ENCODE peak calls at places on chromosome 15, in seven cellular contexts. P is fibroblast of lung, O is endothelial cell of umbilical vein, R is astrocyte, T is GM23338, W is hepatocyte, D is GM12878. I is an unnamed sample.
A peak's percentile ranks its signal among the peaks of the same experiment; 100 is the strongest.

GRCh38 chr15:83444936-83445335 is 2.2 kb upstream of the SH3GL3 start:
- DNase-seq in P (no peak), O (no peak), R (no peak), T (no peak), W (no peak), D (no peak), I (no peak)

GRCh38 chr15:57518779-57519410 is 72.8 kb upstream of the MYZAP start:
- DNase-seq in P (no peak), O (no peak), R (no peak), T (no peak), W (no peak), D (no peak), I (no peak)

GRCh38 chr15:70679919-70680231 is 83.5 kb downstream of the UACA start:
- DNase-seq in P (no peak), O (no peak), R (no peak), T (no peak), W (no peak), D (no peak), I (no peak)

GRCh38 chr15:100761253-100761935 is 118.2 kb upstream of the ALDH1A3 start:
- DNase-seq in P (no peak), O (no peak), R (no peak), T (no peak), W (no peak), D (no peak), I (no peak)

GRCh38 chr15:35522061-35522460 is 23.9 kb downstream of the DPH6 start:
- DNase-seq in P (peak; percentile 33), O (peak; percentile 85), R (no peak), T (peak; percentile 35), W (no peak), D (no peak), I (peak; percentile 4)

GRCh38 chr15:22799902-22800301 is 13.5 kb downstream of the NIPA1 start:
- DNase-seq in P (no peak), O (no peak), R (no peak), T (no peak), W (no peak), D (no peak), I (no peak)

GRCh38 chr15:101357333-101357732 is 62.3 kb upstream of the SNRPA1 start:
- DNase-seq in P (no peak), O (no peak), R (no peak), T (no peak), W (peak; percentile 71), D (no peak), I (peak; percentile 11)

GRCh38 chr15:95105229-95105628 is 873.9 kb downstream of the MCTP2 start:
- DNase-seq in P (peak; percentile 24), O (no peak), R (peak; percentile 73), T (no peak), W (no peak), D (no peak), I (peak; percentile 27)

GRCh38 chr15:58666957-58667356 is 82.5 kb downstream of the ADAM10 start:
- DNase-seq in P (peak; percentile 58), O (peak; percentile 28), R (peak; percentile 3), T (peak; percentile 48), W (no peak), D (no peak), I (peak; percentile 45)

GRCh38 chr15:99755692-99756409 is 22.6 kb upstream of the LYSMD4 start:
- DNase-seq in P (peak; percentile 78), O (peak; percentile 73), R (peak; percentile 39), T (peak; percentile 83), W (peak; percentile 83), D (peak; percentile 43), I (peak; percentile 84)

GRCh38 chr15:61070111-61070901 is 158.8 kb downstream of the RORA start:
- DNase-seq in P (no peak), O (no peak), R (no peak), T (no peak), W (no peak), D (no peak), I (no peak)

GRCh38 chr15:75202251-75203016 is 752 bp downstream of the C15orf39 start:
- DNase-seq in P (peak; percentile 83), O (peak; percentile 59), R (peak; percentile 47), T (peak; percentile 61), W (peak; percentile 90), D (no peak), I (peak; percentile 62)

GRCh38 chr15:92117301-92117731 is 263.8 kb downstream of the SLCO3A1 start:
- DNase-seq in P (peak; percentile 47), O (no peak), R (no peak), T (no peak), W (no peak), D (no peak), I (no peak)

GRCh38 chr15:99057697-99058420 is 47.0 kb upstream of the SYNM start:
- DNase-seq in P (no peak), O (peak; percentile 42), R (no peak), T (no peak), W (no peak), D (peak; percentile 45), I (no peak)

GRCh38 chr15:88655780-88656488 is 17.1 kb downstream of the ISG20 start:
- DNase-seq in P (no peak), O (no peak), R (no peak), T (no peak), W (no peak), D (no peak), I (no peak)

DNA sequence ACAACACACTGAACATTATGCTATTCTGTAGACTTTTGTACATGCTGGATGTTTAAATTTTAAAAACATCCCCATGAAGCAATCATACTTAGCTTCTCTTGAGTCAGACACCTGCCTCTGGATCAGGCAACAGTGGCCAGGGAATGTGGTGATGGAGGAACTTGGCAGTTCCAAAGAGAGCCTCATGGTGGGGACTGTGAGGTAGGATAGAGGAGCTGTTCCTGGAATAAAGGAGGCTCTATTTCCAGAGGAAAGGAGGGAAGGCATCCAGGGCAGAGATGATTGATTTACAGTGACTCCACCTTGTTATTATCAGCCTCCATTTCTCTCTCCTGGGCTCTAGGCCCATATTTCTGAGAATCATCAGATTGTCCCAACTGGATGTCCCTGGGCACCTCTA is 35.0 kb upstream of the ABHD17C start:
- DNase-seq in P (peak; percentile 22), O (peak; percentile 24), R (peak; percentile 27), T (peak; percentile 79), W (peak; percentile 74), D (no peak), I (peak; percentile 79)
- TF ChIP-seq CTCF in P (peak; percentile 33), O (peak; percentile 17), R (peak; percentile 33), T (peak; percentile 67), W (peak; percentile 52), D (peak; percentile 25), I (peak; percentile 81)

DNA sequence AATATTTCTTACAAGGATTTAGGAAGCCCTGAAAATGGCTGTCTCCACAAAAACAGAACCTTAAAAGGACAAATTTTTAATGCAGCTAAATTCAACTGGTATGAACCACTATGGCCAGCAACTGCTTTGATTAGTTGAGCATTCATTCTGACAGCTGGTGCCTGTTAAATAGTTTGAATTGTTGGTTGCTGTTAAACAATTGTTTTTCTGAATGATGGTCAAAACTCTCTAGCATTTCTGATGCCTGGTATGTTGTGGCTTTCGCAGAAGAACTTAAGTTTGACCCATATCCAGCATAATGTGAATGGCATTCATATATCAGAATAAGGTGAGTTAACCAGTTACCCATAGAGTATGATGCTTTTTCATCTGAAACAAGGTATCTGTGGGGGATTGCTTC is 138.4 kb downstream of the MEIS2 start:
- DNase-seq in P (no peak), O (no peak), R (peak; percentile 74), T (no peak), W (no peak), D (no peak), I (no peak)
- TF ChIP-seq EZH2 in P (no peak), O (no peak), R (no peak), T (no peak), W (no peak), D (no peak), I (no peak)

GRCh38 chr15:78046796-78047341 is 30.6 kb downstream of the TBC1D2B start:
- DNase-seq in P (no peak), O (no peak), R (no peak), T (no peak), W (no peak), D (no peak), I (no peak)

GRCh38 chr15:78048410-78048946 is 29.0 kb downstream of the TBC1D2B start:
- DNase-seq in P (no peak), O (no peak), R (no peak), T (no peak), W (no peak), D (no peak), I (no peak)

GRCh38 chr15:78050441-78050809 is 27.1 kb downstream of the TBC1D2B start:
- DNase-seq in P (no peak), O (no peak), R (peak; percentile 42), T (no peak), W (no peak), D (no peak), I (no peak)

GRCh38 chr15:78049691-78050440 is 27.6 kb downstream of the TBC1D2B start:
- DNase-seq in P (peak; percentile 28), O (no peak), R (peak; percentile 91), T (no peak), W (peak; percentile 28), D (peak; percentile 68), I (peak; percentile 9)

DNA sequence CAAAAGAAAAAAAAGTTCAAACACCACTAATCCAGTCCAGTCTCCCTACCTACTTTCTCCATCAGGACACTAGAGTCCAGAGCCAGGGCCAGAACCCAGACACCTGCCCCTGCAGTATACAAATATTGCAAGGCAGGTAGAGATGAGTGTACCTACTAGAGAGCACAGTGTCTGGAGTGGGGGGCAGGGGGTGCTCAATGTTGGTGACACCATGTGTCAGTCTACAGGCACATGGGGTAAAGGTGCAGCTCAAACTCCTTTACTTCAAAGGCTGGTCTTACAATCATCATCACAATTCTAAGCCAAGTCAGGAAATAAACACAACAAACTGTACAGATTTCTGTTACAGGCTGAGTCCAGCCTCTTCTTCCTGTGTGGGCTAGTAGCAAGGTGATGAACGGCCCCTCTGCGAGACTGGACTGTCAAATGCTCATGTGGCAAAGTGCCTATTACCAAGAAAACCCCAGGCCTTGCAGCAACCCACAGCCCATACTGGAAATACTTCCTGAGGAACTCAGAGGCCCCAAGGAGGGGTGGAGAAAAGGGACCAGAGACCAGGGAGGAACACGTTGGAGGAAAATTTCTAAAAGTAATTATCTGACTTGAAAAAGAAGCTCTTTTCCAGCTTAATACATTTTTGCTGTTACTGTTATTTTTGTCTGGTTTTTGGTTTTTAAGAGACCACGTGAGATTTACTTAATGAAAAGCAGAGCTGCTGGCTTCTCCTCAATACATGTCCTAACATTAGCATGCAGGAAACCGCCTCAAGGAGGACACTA is 29.7 kb downstream of the TBC1D2B start:
- DNase-seq in P (peak; percentile 72), O (peak; percentile 45), R (peak; percentile 80), T (no peak), W (peak; percentile 51), D (no peak), I (no peak)
- TF ChIP-seq CTCF in P (no peak), O (no peak), R (no peak), T (no peak), W (no peak), D (no peak), I (no peak)

DNA sequence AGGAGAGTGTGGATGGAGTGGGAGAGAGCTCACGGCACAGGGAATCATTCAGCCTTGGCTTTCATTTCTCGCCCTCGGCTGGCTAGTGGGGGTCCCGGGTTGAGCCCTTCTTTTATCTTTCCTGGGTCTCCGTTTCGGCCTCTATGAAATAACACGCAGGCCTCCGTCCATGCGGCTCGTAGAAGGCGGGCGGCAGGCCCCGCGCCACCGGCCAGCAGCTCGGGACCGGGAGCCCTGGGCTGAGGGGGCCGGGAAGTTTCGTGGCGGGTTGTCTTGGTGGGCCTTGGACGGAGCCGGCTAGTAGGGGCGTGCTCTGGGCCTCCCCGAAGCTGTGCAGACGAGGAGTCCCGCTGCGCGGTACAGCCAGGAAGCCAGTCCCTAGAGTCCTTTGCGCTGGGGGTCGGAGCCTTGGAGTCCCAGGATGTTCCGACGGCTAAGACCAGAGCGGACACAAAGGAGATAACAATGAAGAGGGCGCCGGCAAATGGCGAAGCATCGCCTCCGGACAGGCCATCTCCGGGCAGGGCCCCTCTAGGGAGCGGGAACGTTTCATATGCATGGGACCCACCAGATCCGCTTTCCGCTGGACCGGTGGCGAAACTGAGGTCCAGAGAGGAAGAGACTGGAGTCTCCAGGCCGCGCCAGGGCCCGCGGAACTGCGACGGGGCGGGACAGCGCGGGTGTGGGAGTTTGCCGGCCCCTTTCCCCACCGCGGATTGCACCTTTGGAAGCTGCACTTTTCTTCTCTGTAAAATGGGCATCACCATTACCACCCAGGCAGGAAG is 4.3 kb downstream of the RNU6-1 start:
- DNase-seq in P (no peak), O (no peak), R (no peak), T (peak; percentile 78), W (no peak), D (no peak), I (no peak)
- TF ChIP-seq EZH2 in P (peak; percentile 98), O (peak; percentile 100), R (peak; percentile 100), T (peak; percentile 88), W (peak; percentile 98), D (no peak), I (no peak)